ENCODE peak calls at places on chromosomes 7 and 10, in four cellular contexts. O, S, M and L are unnamed samples.

GRCh38 chr10:75276029-75276872 is 40.5 kb upstream of the COMTD1 start:
- DNase-seq in O (no peak), S (no peak), M (no peak), L (no peak)

GRCh38 chr7:7159063-7159645 is 23.2 kb upstream of the C1GALT1 start:
- DNase-seq in O (no peak), S (no peak), M (no peak), L (no peak)

GRCh38 chr7:142603870-142604448 is 145.3 kb upstream of the PRSS1 start:
- DNase-seq in O (no peak), S (no peak), M (peak; percentile 51), L (peak; percentile 47)

GRCh38 chr10:78065616-78066410 is 32.1 kb downstream of the RPS24 start:
- DNase-seq in O (no peak), S (no peak), M (no peak), L (no peak)

GRCh38 chr10:124493191-124493936 is 31.7 kb downstream of the LHPP start:
- DNase-seq in O (no peak), S (no peak), M (no peak), L (no peak)

GRCh38 chr10:95513008-95513589 is 48.1 kb downstream of the SORBS1 start:
- DNase-seq in O (no peak), S (no peak), M (no peak), L (no peak)

GRCh38 chr7:105224884-105225651 is 163.7 kb downstream of the SRPK2 start:
- DNase-seq in O (peak; percentile 58), S (no peak), M (peak; percentile 45), L (no peak)

GRCh38 chr7:50206521-50207250 is 97.8 kb upstream of the IKZF1 start:
- DNase-seq in O (no peak), S (no peak), M (no peak), L (no peak)

GRCh38 chr7:11742496-11742895 is 89.5 kb downstream of the THSD7A start:
- DNase-seq in O (no peak), S (no peak), M (no peak), L (no peak)

GRCh38 chr10:75773813-75774547 is 342.6 kb downstream of the LRMDA start:
- DNase-seq in O (no peak), S (no peak), M (no peak), L (no peak)

GRCh38 chr7:9600974-9601373 is 1167.6 kb downstream of the NXPH1 start:
- DNase-seq in O (no peak), S (no peak), M (no peak), L (no peak)

GRCh38 chr7:127870231-127870907 is 160.9 kb downstream of the LRRC4 start:
- DNase-seq in O (no peak), S (no peak), M (no peak), L (no peak)

DNA sequence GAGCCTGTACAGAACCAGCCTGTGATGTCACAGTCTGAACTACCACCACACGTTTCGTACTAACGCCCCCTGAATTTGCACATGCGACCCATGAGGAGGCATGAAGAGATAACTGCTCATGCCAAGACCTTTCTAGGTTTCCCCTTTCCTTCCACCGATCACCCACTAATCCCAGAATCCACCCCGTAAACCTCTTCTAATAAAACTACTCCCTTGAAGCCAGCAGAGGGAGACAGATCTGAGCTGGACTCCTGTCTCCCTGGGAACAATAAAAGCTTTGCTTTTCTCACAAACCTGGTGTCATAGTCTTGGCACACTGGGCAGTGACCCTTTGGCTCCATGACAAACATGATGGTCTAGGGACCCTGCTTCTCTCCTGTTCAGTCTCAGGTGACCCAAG is 144.5 kb downstream of the FRMD4A start:
- DNase-seq in O (no peak), S (no peak), M (no peak), L (no peak)
- TF ChIP-seq CTCF in O (peak; percentile 23), S (no peak), M (no peak), L (no peak)

GRCh38 chr7:24898691-24899090 is 81.3 kb downstream of the OSBPL3 start:
- DNase-seq in O (no peak), S (no peak), M (peak; percentile 40), L (no peak)

GRCh38 chr7:24891173-24891787 is 88.7 kb downstream of the OSBPL3 start:
- DNase-seq in O (no peak), S (no peak), M (no peak), L (no peak)

GRCh38 chr7:24889611-24890010 is 90.4 kb downstream of the OSBPL3 start:
- DNase-seq in O (no peak), S (no peak), M (no peak), L (no peak)

GRCh38 chr7:24896031-24896433 is 83.9 kb downstream of the OSBPL3 start:
- DNase-seq in O (no peak), S (no peak), M (peak; percentile 61), L (no peak)

GRCh38 chr7:24894670-24895221 is 85.2 kb downstream of the OSBPL3 start:
- DNase-seq in O (no peak), S (no peak), M (no peak), L (no peak)
- TF ChIP-seq CTCF in O (peak; percentile 56), S (no peak), M (no peak), L (no peak)

DNA sequence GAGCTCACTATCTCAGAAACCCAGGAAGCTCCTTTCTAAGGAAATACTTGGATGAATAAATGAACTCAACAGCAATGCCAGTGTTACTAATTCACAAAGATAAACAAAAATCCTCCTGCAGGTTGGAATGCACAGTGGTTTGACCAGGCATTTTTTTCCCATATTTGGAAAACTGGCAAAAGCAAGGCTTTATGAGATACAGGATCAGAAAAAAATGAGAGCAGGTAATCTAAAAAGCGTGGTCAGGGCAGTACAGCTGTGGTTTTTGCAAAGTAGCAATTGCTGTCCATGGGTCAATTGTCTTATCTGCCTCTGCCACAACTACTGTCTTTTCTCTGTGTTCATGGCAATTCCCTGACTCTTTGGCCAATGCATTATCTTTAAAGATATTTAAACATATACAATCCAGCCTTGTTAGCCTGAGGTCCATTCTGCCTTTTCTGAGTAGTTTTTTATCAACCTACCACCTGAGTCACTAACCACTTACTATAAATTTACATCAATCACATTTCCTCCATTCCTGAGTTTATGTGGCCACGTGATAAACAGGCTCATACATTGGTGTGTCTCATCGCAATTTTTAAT is 564.5 kb upstream of the IGFBP3 start:
- DNase-seq in O (no peak), S (no peak), M (no peak), L (no peak)
- TF ChIP-seq CTCF in O (peak; percentile 46), S (no peak), M (no peak), L (peak; percentile 29)

GRCh38 chr10:34996843-34997242 is 93.3 kb downstream of the CUL2 start:
- DNase-seq in O (peak; percentile 35), S (no peak), M (no peak), L (no peak)

GRCh38 chr10:34995925-34996324 is 94.2 kb downstream of the CUL2 start:
- DNase-seq in O (no peak), S (no peak), M (no peak), L (no peak)

GRCh38 chr10:34998940-34999339 is 91.2 kb downstream of the CUL2 start:
- DNase-seq in O (no peak), S (no peak), M (no peak), L (no peak)

GRCh38 chr10:35000936-35001335 is 89.2 kb downstream of the CUL2 start:
- DNase-seq in O (no peak), S (no peak), M (no peak), L (no peak)

GRCh38 chr10:34999532-34999931 is 90.6 kb downstream of the CUL2 start:
- DNase-seq in O (no peak), S (no peak), M (no peak), L (no peak)
- TF ChIP-seq CTCF in O (no peak), S (no peak), M (no peak), L (no peak)

DNA sequence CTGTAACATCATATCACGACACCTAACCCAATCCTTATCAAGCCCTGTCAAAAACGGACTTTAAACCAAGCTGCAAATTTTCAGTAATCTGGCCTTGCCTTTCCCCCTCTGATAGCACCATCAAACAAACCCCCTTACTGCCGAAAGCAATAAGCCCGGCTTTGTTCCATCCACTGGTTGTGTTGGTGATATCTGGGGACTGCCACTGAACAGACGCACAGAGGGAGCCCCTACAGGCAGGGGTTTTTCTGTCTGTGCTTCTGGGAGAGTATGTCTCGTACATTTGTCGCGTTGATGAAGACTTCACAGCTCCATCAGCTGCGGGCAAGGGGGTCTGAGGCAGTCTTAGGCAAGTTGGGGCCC is 550 bp upstream of the PLAU start:
- DNase-seq in O (no peak), S (no peak), M (peak; percentile 64), L (no peak)
- TF ChIP-seq CTCF in O (no peak), S (no peak), M (no peak), L (no peak)